ENCODE peak calls at places on chromosome 15, in four cellular contexts. T is mucosa of descending colon, K is astrocyte of the spinal cord, I is WERI-Rb-1. N is an unnamed sample.

GRCh38 chr15:44712108-44713005 is 1.0 kb downstream of the B2M start:
- DNase-seq in T (peak), K (peak), I (no peak), N (no peak)

GRCh38 chr15:67130166-67130565 is 64.8 kb downstream of the SMAD3 start:
- DNase-seq in T (no peak), K (no peak), I (no peak), N (no peak)

GRCh38 chr15:29812384-29812694 is 9.9 kb downstream of the TJP1 start:
- DNase-seq in T (peak), K (peak), I (no peak), N (no peak)

GRCh38 chr15:70096215-70096974 is 1.3 kb downstream of the TLE3 start:
- DNase-seq in T (peak), K (peak), I (no peak), N (no peak)

GRCh38 chr15:82122754-82123400 is 77.1 kb upstream of the MEX3B start:
- DNase-seq in T (no peak), K (peak), I (no peak), N (no peak)

GRCh38 chr15:59999558-60000112 is 4.5 kb upstream of the FOXB1 start:
- DNase-seq in T (no peak), K (no peak), I (no peak), N (no peak)

GRCh38 chr15:51424780-51425179 is 83.3 kb downstream of the GLDN start:
- DNase-seq in T (no peak), K (no peak), I (no peak), N (no peak)

GRCh38 chr15:36601497-36601932 is 22.1 kb downstream of the CDIN1 start:
- DNase-seq in T (peak), K (peak), I (no peak), N (no peak)

GRCh38 chr15:57923311-57923710 is 142.2 kb downstream of the ALDH1A2 start:
- DNase-seq in T (peak), K (peak), I (no peak), N (no peak)

GRCh38 chr15:33735637-33736247 is 232.6 kb upstream of the CHRM5 start:
- DNase-seq in T (peak), K (peak), I (peak), N (peak)

GRCh38 chr15:39584662-39585393 is 3.9 kb downstream of the THBS1 start:
- DNase-seq in T (no peak), K (no peak), I (no peak), N (no peak)

GRCh38 chr15:50993598-50993997 is 85.1 kb downstream of the AP4E1 start:
- DNase-seq in T (no peak), K (peak), I (no peak), N (no peak)

GRCh38 chr15:67105065-67105951 is 39.9 kb downstream of the SMAD3 start:
- DNase-seq in T (no peak), K (peak), I (no peak), N (no peak)

GRCh38 chr15:29945943-29946591 is 123.8 kb upstream of the TJP1 start:
- DNase-seq in T (no peak), K (no peak), I (no peak), N (no peak)

GRCh38 chr15:43873651-43874050 is 46.8 kb downstream of the WDR76 start:
- DNase-seq in T (no peak), K (no peak), I (no peak), N (no peak)

DNA sequence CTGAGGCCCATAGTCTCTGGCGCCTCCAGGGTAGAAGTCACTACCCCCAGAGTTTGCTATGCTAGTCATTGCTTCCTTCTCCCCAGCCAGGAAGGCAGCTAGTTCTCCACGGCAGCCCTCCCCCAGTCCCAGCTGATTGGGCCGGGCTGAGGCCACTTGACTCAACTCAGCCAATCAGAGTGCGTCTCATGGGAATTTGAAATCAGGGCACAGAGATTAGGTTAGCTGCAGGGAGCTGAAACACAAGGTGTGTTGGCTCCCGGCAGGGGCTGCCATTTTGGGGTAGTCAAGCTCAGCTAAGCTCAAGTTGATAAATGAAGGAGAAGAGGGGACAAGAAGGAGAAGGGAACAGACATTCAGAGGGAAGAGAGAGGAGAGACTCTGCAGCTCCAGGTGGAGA is 32.8 kb downstream of the LINGO1 start:
- DNase-seq in T (peak), K (no peak), I (peak), N (no peak)
- TF ChIP-seq CTCF in T (no peak), K (no peak), I (no peak), N (no peak)

GRCh38 chr15:72796210-72796514 is 12.6 kb upstream of the ADPGK start:
- DNase-seq in T (no peak), K (no peak), I (no peak), N (no peak)

GRCh38 chr15:72800819-72801481 is 17.4 kb upstream of the ADPGK start:
- DNase-seq in T (no peak), K (no peak), I (no peak), N (no peak)

GRCh38 chr15:72797834-72798233 is 14.3 kb upstream of the ADPGK start:
- DNase-seq in T (no peak), K (no peak), I (no peak), N (no peak)

GRCh38 chr15:72797338-72797689 is 13.8 kb upstream of the ADPGK start:
- DNase-seq in T (no peak), K (no peak), I (no peak), N (no peak)

GRCh38 chr15:72796515-72797337 is 13.2 kb upstream of the ADPGK start:
- DNase-seq in T (peak), K (peak), I (peak), N (peak)
- TF ChIP-seq CTCF in T (peak), K (peak), I (peak), N (peak)

DNA sequence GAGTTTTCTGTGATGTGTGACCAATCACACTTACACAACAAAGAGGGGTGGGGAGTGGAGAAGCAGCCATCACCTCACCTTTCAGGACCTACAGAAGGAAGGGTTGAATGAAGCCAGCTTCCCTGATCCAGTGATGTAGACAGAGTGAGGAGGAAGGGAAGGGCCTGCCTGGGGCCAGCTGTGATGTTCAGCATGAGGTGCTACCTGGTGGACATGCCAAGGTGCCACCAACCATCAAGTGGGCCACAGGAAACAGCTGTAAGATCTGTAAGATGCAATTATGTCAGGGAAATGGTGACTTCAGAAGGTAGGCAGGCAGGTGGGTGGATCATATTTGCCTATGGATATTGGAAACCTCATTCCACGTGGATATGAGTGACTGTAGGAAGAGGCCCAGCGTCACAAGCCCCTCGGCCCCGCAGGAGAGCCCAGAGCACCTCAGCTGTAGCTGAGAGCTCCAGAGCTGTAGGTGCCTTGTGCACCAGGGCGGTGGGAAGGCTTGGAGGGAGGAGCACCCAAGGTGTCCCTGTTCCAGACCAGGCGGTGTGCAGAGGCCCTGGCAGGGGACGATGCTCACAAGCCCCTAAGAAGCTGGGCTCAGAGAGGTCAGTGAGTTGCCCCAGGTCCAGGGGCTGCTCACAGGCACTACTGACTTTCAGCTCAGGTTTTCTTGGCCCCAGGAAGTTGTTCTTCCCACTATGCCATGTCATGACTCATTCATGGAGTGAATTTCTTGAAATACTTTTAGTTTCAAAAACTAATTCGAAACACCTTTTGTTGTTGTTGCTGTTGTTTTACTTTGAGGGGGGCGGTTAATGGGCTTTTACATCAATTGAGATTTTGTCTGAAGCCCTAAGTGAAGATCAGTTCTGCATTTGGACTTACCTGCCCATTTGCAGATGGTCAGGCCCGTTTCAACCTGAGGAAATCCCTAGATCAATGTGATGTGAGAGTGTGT is 94.2 kb upstream of the ALDH1A3 start:
- DNase-seq in T (no peak), K (no peak), I (no peak), N (peak)
- TF ChIP-seq CTCF in T (no peak), K (no peak), I (no peak), N (no peak)

GRCh38 chr15:69035205-69035917 is 20.9 kb downstream of the NOX5 start:
- DNase-seq in T (peak), K (no peak), I (peak), N (no peak)
- TF ChIP-seq CTCF in T (no peak), K (peak), I (peak), N (peak)

GRCh38 chr15:81069909-81070308 is 64.2 kb upstream of the CFAP161 start:
- DNase-seq in T (no peak), K (no peak), I (peak), N (no peak)
- TF ChIP-seq CTCF in T (no peak), K (no peak), I (peak), N (no peak)

GRCh38 chr15:71532994-71533393 is 277.4 kb upstream of the NR2E3 start:
- DNase-seq in T (no peak), K (peak), I (peak), N (no peak)
- TF ChIP-seq CTCF in T (no peak), K (peak), I (peak), N (peak)

GRCh38 chr15:38518084-38518483 is 46.5 kb downstream of the RASGRP1 start:
- DNase-seq in T (no peak), K (no peak), I (no peak), N (no peak)

GRCh38 chr15:38520035-38520434 is 44.6 kb downstream of the RASGRP1 start:
- DNase-seq in T (no peak), K (no peak), I (no peak), N (no peak)

GRCh38 chr15:38524156-38524555 is 40.5 kb downstream of the RASGRP1 start:
- DNase-seq in T (no peak), K (no peak), I (no peak), N (no peak)

GRCh38 chr15:38522922-38523321 is 41.7 kb downstream of the RASGRP1 start:
- DNase-seq in T (no peak), K (no peak), I (no peak), N (no peak)

GRCh38 chr15:38521316-38521715 is 43.3 kb downstream of the RASGRP1 start:
- DNase-seq in T (no peak), K (no peak), I (no peak), N (no peak)
- TF ChIP-seq CTCF in T (no peak), K (no peak), I (no peak), N (no peak)

DNA sequence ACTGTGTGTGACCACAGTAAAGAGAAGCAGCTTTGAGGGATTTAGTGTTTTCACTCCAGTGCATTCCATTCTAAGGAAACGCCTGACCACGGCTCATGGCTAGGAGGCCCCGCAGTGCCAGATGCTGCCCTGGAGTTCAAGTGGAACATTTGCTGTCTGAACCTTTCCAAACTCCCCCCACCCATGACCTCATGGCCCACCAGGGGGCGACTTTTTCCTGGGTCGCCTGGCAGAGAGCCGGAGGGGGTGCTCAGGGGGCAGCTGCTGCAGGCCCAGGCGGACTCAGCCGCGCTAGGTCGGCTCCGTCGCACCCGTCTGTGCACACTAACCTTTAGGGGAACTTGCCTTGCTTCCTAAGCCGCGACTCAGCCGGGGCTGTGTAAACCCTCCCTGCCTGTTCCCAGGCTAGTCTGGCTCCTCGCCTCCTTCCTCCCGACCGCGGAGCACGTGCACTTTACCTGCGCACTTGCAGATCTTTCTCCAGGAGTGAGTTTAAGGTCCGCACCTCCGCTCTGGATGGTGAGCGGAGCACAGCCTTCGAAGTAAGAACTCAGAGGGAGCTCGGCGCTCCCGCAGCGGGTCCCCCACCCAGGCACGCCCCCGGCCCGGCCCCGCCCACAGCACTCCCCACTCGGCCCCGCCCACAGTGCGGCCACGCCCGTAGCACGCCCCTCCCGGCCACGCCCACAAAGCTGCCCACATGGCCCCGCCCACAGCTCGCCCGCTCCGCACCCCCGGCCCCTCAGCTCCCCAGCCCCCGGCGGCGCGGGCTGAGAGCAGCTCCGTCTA is at the start of gene OCA2:
- DNase-seq in T (peak), K (peak), I (peak), N (peak)
- TF ChIP-seq CTCF in T (no peak), K (peak), I (peak), N (peak)

N was measured in progenitor cell of endocrine pancreas.